ENCODE peak calls at places on chromosomes 1 and 21, in five cellular contexts. I, J, S, O and Z are unnamed samples.
A peak's percentile ranks its signal among the peaks of the same experiment; 100 is the strongest.

GRCh38 chr1:65971547-65971946 is 178.9 kb downstream of the PDE4B start:
- DNase-seq in J (no peak), I (no peak), O (no peak), S (no peak), Z (no peak)

GRCh38 chr1:195188821-195189220 is 1419.4 kb downstream of the KCNT2 start:
- DNase-seq in I (no peak), S (no peak), O (no peak), J (no peak), Z (no peak)

GRCh38 chr1:172823534-172823933 is 164.6 kb downstream of the FASLG start:
- DNase-seq in S (no peak), J (no peak), I (peak; percentile 78), O (no peak), Z (no peak)

GRCh38 chr1:23787701-23788100 is 3.2 kb upstream of the LYPLA2 start:
- DNase-seq in J (no peak), I (no peak), S (no peak), O (no peak), Z (no peak)

GRCh38 chr1:3717715-3718601 is 34.3 kb upstream of the CCDC27 start:
- DNase-seq in O (no peak), I (no peak), S (no peak), J (no peak), Z (no peak)

GRCh38 chr1:40868051-40868723 is 6.0 kb upstream of the CITED4 start:
- DNase-seq in J (no peak), S (no peak), I (peak; percentile 63), O (no peak), Z (no peak)

GRCh38 chr1:210214573-210215409 is 17.8 kb upstream of the SERTAD4 start:
- DNase-seq in J (no peak), O (no peak), S (no peak), I (peak; percentile 10), Z (no peak)

GRCh38 chr1:119139393-119139792 is 1.1 kb downstream of the WARS2 start:
- DNase-seq in J (peak; percentile 76), S (peak; percentile 80), O (no peak), I (no peak), Z (peak; percentile 1)

GRCh38 chr1:170545476-170545875 is 13.5 kb downstream of the GORAB start:
- DNase-seq in S (no peak), J (no peak), O (no peak), I (peak; percentile 84), Z (no peak)

GRCh38 chr1:32349211-32349708 is 13.0 kb downstream of the FAM229A start:
- DNase-seq in I (peak; percentile 97), J (no peak), O (peak; percentile 60), S (no peak), Z (no peak)

GRCh38 chr1:55445416-55445815 is 230.3 kb upstream of the USP24 start:
- DNase-seq in J (no peak), O (no peak), I (no peak), S (no peak), Z (no peak)

GRCh38 chr1:164576311-164577271 is 17.6 kb downstream of the PBX1 start:
- DNase-seq in O (no peak), S (no peak), I (no peak), J (no peak), Z (no peak)

GRCh38 chr1:47755368-47755990 is 241.7 kb downstream of the TRABD2B start:
- DNase-seq in O (no peak), I (peak; percentile 8), J (peak; percentile 14), S (no peak), Z (peak; percentile 5)

GRCh38 chr1:56866656-56867055 is 12.1 kb downstream of the C8A start:
- DNase-seq in I (peak; percentile 5), O (no peak), J (no peak), S (no peak), Z (no peak)

GRCh38 chr1:233256191-233256590 is 39.3 kb downstream of the PCNX2 start:
- DNase-seq in J (no peak), S (no peak), O (no peak), I (no peak), Z (no peak)

GRCh38 chr1:201191723-201192477 is 1.3 kb downstream of the IGFN1 start:
- DNase-seq in O (no peak), J (no peak), I (peak; percentile 94), S (no peak), Z (peak; percentile 26)

GRCh38 chr1:46396429-46397398 is 2.6 kb downstream of the FAAH start:
- DNase-seq in J (peak; percentile 69), I (no peak), S (no peak), O (no peak), Z (no peak)

GRCh38 chr21:41663805-41664788 is 102.8 kb downstream of the RIPK4 start:
- DNase-seq in S (no peak), J (peak; percentile 36), I (peak; percentile 33), O (no peak), Z (no peak)

GRCh38 chr1:111618081-111618480 is 1.5 kb upstream of the RAP1A start:
- DNase-seq in O (no peak), S (no peak), J (no peak), I (no peak), Z (no peak)

GRCh38 chr1:14296795-14297194 is 301.7 kb upstream of the KAZN start:
- DNase-seq in I (peak; percentile 26), J (no peak), S (no peak), O (no peak), Z (no peak)

GRCh38 chr1:112255080-112255479 is 140.9 kb upstream of the CTTNBP2NL start:
- DNase-seq in S (no peak), J (no peak), O (no peak), I (no peak), Z (no peak)

GRCh38 chr21:32538147-32538792 is 47.1 kb downstream of the TCP10L start:
- DNase-seq in S (peak; percentile 50), J (no peak), O (no peak), I (no peak), Z (peak; percentile 20)

GRCh38 chr1:67597336-67597735 is 87.7 kb upstream of the GADD45A start:
- DNase-seq in J (peak; percentile 91), S (no peak), O (no peak), I (peak; percentile 57), Z (no peak)

GRCh38 chr21:36005018-36005417 is 55.3 kb downstream of the SETD4 start:
- DNase-seq in J (no peak), S (no peak), O (no peak), I (peak; percentile 61), Z (no peak)